ENCODE peak calls at places on chromosomes 3 and 15, in nine cellular contexts. H is CD8-positive, alpha-beta T cell; Y is CD4-positive, alpha-beta memory T cell; N is H1; V is Peyer's patch; C is tibial artery; L is H9; G is naive thymus-derived CD4-positive, alpha-beta T cell; T is colonic mucosa. R is an unnamed sample. For H3K4me1 and H3K9me3, the result is how much of the 10 kb centered on the place peaks cover.

GRCh38 chr3:143294183-143294582 is 174.6 kb downstream of the CHST2 start:
- DNase-seq in H (no peak), Y (no peak), N (no peak), V (no peak), C (no peak), L (no peak), G (no peak), T (no peak), R (no peak)

GRCh38 chr15:87724330-87724729 is 532.2 kb downstream of the NTRK3 start:
- DNase-seq in H (no peak), Y (no peak), N (no peak), V (no peak), C (peak), L (no peak), G (no peak), T (no peak), R (no peak)

GRCh38 chr3:32307591-32307990 is 69.1 kb downstream of the CMTM8 start:
- DNase-seq in H (no peak), Y (no peak), N (no peak), V (no peak), C (no peak), L (no peak), G (no peak), T (no peak), R (no peak)

GRCh38 chr3:27467545-27467944 is 16.6 kb downstream of the SLC4A7 start:
- DNase-seq in H (no peak), Y (peak), N (no peak), V (no peak), C (no peak), L (no peak), G (peak), T (no peak), R (no peak)

GRCh38 chr3:117754058-117754457 is 1044.5 kb downstream of the TUSC7 start:
- DNase-seq in H (no peak), Y (no peak), N (no peak), V (no peak), C (no peak), L (no peak), G (no peak), T (no peak), R (no peak)

GRCh38 chr3:126033765-126034164 is 50.2 kb downstream of the SLC41A3 start:
- DNase-seq in H (no peak), Y (no peak), N (no peak), V (no peak), C (peak), L (no peak), G (no peak), T (no peak), R (no peak)

GRCh38 chr3:98966434-98966833 is 64.9 kb upstream of the DCBLD2 start:
- DNase-seq in H (no peak), Y (no peak), N (no peak), V (no peak), C (no peak), L (no peak), G (no peak), T (no peak), R (no peak)

GRCh38 chr3:38226273-38226672 is 39.3 kb upstream of the SLC22A13 start:
- DNase-seq in H (no peak), Y (no peak), N (no peak), V (no peak), C (no peak), L (no peak), G (no peak), T (no peak), R (no peak)

GRCh38 chr15:60854858-60855568 is 374.1 kb downstream of the RORA start:
- DNase-seq in H (no peak), Y (no peak), N (no peak), V (no peak), C (no peak), L (no peak), G (no peak), T (no peak), R (no peak)

GRCh38 chr3:183094711-183095110 is 4.6 kb downstream of the MCCC1 start:
- DNase-seq in H (no peak), Y (no peak), N (no peak), V (no peak), C (no peak), L (no peak), G (no peak), T (no peak), R (no peak)

GRCh38 chr15:25618161-25618560 is 179.3 kb upstream of the UBE3A start:
- DNase-seq in H (no peak), Y (no peak), N (no peak), V (no peak), C (no peak), L (no peak), G (no peak), T (no peak), R (no peak)
- H3K4me1 ChIP-seq in H (under half), Y (under half), N (under half), V (under half), C (under half), L (under half), G (under half), T (under half), R (under half)

GRCh38 chr15:62264196-62264595 is 99.1 kb upstream of the C2CD4B start:
- DNase-seq in H (no peak), Y (no peak), N (no peak), V (no peak), C (no peak), L (no peak), G (no peak), T (no peak), R (no peak)

GRCh38 chr15:62272290-62272689 is 107.2 kb upstream of the C2CD4B start:
- DNase-seq in H (no peak), Y (no peak), N (no peak), V (no peak), C (no peak), L (no peak), G (no peak), T (no peak), R (no peak)

GRCh38 chr15:62270216-62270921 is 105.3 kb upstream of the C2CD4B start:
- DNase-seq in H (no peak), Y (no peak), N (no peak), V (no peak), C (no peak), L (no peak), G (no peak), T (no peak), R (no peak)

DNA sequence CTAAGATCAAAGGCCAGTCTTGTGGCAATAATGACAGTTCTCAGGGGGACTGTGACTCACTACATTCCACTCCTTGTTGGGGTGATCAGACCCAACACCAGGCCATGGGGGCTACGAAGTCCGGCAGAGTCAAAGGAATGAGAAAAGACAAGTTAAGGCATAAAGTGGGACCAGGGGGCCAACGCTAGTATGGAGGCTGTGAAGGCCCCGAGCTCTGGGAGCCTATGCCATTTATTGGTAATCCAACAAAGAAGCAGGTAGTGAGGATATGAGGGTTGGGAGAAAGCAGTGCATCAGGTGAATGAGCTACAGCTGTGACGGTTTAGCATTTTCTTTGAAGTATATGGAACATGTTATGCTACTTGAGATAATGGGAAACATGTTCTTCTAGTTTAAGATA is 104.4 kb upstream of the C2CD4B start:
- DNase-seq in H (no peak), Y (no peak), N (no peak), V (no peak), C (no peak), L (no peak), G (no peak), T (no peak), R (no peak)
- H3K9me3 ChIP-seq in H (under half), Y (under half), N (under half), V (under half), C (under half), L (under half), G (under half), T (under half), R (under half)

DNA sequence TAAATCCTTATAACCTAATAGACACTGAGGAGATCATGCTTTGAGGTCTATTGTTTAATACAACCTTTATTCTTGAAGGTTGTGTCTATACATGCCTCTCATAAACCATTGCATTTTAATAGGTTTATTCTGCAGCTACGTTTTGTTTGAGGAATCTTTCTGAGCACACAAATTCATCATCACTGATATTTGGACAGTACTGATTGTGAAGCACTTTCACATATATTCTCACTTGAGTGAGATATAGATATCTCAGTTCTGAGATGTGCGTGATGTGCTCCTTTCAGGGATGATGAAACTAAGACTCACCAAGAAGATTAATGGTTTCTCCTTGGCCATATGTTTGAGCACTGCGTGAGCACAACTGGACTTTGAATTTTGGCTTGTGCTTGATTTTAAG is 374.4 kb downstream of the LPP start:
- DNase-seq in H (no peak), Y (no peak), N (no peak), V (no peak), C (no peak), L (no peak), G (no peak), T (no peak), R (no peak)
- H3K4me1 ChIP-seq in H (under half), Y (under half), N (under half), V (under half), C (under half), L (under half), G (under half), T (under half), R (under half)

DNA sequence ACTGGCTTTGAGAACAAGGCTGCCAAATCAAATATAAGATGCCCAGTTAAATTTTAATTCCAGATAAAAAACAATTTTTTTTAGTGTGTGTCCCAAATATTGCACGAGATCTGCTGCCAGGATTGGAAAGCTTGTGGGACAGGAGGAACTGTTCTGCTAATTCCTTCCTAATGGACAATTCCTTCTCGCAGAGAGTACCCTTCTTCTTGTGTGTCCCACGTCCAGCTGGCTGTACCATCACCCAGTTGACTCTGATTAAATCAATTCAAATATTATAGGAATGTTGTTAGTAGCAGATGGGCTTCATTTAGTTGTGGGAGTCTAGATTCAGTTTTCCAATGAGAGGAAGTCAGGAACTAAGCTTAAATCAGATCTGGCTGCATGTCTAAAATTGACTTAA is 347.9 kb upstream of the ATP10A start:
- DNase-seq in H (no peak), Y (no peak), N (no peak), V (no peak), C (no peak), L (no peak), G (no peak), T (no peak), R (no peak)
- H3K9me3 ChIP-seq in H (under half), Y (under half), N (under half), V (under half), C (under half), L (under half), G (under half), T (under half), R (under half)

DNA sequence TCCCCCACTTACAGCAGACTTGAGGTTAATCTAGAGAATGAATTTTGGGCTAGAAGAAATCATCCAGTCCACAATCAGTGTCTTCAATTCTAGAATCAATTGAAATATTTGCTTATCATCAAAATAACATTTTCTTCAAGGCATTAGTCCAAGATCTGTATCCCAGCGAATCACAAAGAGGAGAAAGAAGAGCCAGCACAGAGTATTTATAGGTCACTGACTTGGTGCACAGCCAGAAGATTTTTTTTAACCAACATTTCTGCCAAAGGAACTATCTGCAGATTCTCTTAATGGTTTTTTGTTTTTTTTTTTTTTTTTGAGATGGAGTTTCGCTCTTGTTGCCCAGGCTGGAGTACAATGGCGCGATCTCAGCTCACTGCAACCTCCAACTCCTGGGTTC is 178.2 kb downstream of the TNIK start:
- DNase-seq in H (no peak), Y (no peak), N (no peak), V (no peak), C (no peak), L (no peak), G (no peak), T (peak), R (peak)
- H3K4me1 ChIP-seq in H (under half), Y (half or more), N (under half), V (under half), C (under half), L (under half), G (under half), T (under half), R (under half)

DNA sequence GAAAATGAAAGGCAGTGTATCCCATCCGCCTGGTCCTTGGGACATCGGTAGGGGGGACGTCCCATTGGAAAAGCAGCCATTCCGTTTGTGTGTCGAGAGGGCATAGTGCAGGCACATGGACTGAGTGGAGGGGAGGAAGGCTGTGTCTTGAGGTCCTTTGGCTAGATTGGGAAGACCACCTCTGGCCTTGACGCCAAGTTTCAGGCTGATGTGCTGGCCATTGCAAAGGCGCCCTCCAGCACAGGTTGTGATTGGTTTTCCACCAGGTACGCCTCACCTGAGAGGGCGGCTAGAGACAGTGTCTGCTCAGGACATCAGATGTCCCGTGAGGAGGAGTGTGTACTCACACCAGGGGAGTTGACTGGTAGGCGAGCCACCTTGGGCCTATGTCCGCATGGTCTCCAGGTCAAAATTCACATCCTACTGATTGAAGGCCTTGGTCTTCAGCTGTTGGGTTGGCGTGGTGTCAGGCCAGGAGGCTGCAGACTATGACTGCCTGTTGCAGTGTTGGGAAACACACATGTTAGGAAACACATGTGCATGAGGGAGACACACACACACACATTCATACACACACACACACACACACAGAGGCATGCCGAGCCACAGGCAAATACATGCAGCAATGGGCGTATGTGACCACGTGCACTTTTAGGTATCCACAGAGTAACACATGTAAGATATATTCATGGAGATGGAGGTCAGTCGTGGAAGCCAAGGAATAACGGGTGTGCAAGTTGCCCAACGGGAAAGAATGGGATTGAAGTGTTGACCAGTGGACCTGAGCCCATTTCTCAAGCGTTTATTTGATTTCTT is 98.4 kb downstream of the SNRPN start:
- DNase-seq in H (no peak), Y (no peak), N (no peak), V (peak), C (peak), L (peak), G (no peak), T (peak), R (no peak)
- H3K9me3 ChIP-seq in H (half or more), Y (half or more), N (half or more), V (half or more), C (half or more), L (half or more), G (half or more), T (under half), R (under half)

GRCh38 chr15:74305687-74306086 is 61.8 kb downstream of the CYP11A1 start:
- DNase-seq in H (no peak), Y (no peak), N (no peak), V (no peak), C (no peak), L (no peak), G (no peak), T (no peak), R (no peak)

GRCh38 chr15:74303741-74304309 is 63.6 kb downstream of the CYP11A1 start:
- DNase-seq in H (no peak), Y (no peak), N (no peak), V (no peak), C (no peak), L (no peak), G (no peak), T (no peak), R (no peak)

GRCh38 chr15:74302821-74303359 is 64.6 kb downstream of the CYP11A1 start:
- DNase-seq in H (peak), Y (no peak), N (peak), V (no peak), C (no peak), L (peak), G (peak), T (no peak), R (peak)

GRCh38 chr15:74306801-74307217 is 60.6 kb downstream of the CYP11A1 start:
- DNase-seq in H (no peak), Y (no peak), N (no peak), V (no peak), C (no peak), L (peak), G (no peak), T (no peak), R (no peak)

DNA sequence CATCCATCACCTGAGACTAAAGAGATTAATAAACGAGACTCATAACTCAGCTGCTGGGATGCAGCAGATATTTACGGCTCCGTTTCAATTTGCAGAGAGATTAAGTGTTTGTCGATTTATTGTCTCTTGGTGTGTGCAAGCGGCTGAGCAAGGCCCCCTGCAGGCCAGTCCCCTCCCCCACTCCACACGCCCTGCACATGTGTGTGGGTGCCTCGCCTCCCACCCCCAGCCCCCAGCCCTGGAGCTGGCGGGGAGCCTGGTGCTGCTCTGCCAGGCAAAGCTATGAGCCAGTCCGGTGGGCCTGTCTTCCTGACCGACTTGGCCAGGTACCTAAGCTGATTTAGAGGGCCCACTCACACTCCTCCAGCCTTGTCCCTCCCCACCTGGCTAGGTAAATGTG is 63.0 kb downstream of the CYP11A1 start:
- DNase-seq in H (no peak), Y (no peak), N (no peak), V (no peak), C (no peak), L (no peak), G (no peak), T (no peak), R (no peak)
- H3K4me1 ChIP-seq in H (under half), Y (under half), N (under half), V (under half), C (under half), L (under half), G (under half), T (under half), R (under half)